ENCODE peak calls at places on chromosomes 1 and 21, in nine cellular contexts. One of them, this sample, is unnamed.

GRCh38 chr1:221699582-221700519 is 42.0 kb downstream of the DUSP10 start:
- DNase-seq in cardiac muscle cell: no peak
- DNase-seq in activated gamma-delta T cell treated with Interleukin-2 at 50 U/mL for 16 hours: no peak
- DNase-seq in NCI-H510A: no peak
- DNase-seq in right cardiac atrium: no peak
- DNase-seq in GM10248: no peak
- DNase-seq in activated CD8-positive, alpha-beta memory T cell treated with anti-CD3 and anti-CD28 coated beads, Interleukin-2, amount 50 U/mL, for 4 hours: no peak
- DNase-seq in IMR-90: peak
- DNase-seq in LNCaP clone FGC: no peak
- DNase-seq in this sample: no peak

GRCh38 chr21:23162213-23162946 is 2164.2 kb downstream of the NCAM2 start:
- DNase-seq in NCI-H510A: no peak
- DNase-seq in cardiac muscle cell: no peak
- DNase-seq in activated CD8-positive, alpha-beta memory T cell treated with anti-CD3 and anti-CD28 coated beads, Interleukin-2, amount 50 U/mL, for 4 hours: no peak
- DNase-seq in activated gamma-delta T cell treated with Interleukin-2 at 50 U/mL for 16 hours: no peak
- DNase-seq in right cardiac atrium: no peak
- DNase-seq in IMR-90: no peak
- DNase-seq in LNCaP clone FGC: no peak
- DNase-seq in GM10248: no peak
- DNase-seq in this sample: no peak

GRCh38 chr1:18962121-18962721 is 5.7 kb upstream of the IFFO2 start:
- DNase-seq in IMR-90: no peak
- DNase-seq in cardiac muscle cell: no peak
- DNase-seq in NCI-H510A: no peak
- DNase-seq in activated CD8-positive, alpha-beta memory T cell treated with anti-CD3 and anti-CD28 coated beads, Interleukin-2, amount 50 U/mL, for 4 hours: no peak
- DNase-seq in LNCaP clone FGC: no peak
- DNase-seq in GM10248: no peak
- DNase-seq in activated gamma-delta T cell treated with Interleukin-2 at 50 U/mL for 16 hours: no peak
- DNase-seq in right cardiac atrium: no peak
- DNase-seq in this sample: no peak

GRCh38 chr1:94541175-94542087 is at the start of gene F3:
- DNase-seq in right cardiac atrium: peak
- DNase-seq in NCI-H510A: peak
- DNase-seq in GM10248: peak
- DNase-seq in LNCaP clone FGC: no peak
- DNase-seq in cardiac muscle cell: peak
- DNase-seq in IMR-90: peak
- DNase-seq in activated gamma-delta T cell treated with Interleukin-2 at 50 U/mL for 16 hours: peak
- DNase-seq in activated CD8-positive, alpha-beta memory T cell treated with anti-CD3 and anti-CD28 coated beads, Interleukin-2, amount 50 U/mL, for 4 hours: peak
- DNase-seq in this sample: peak

GRCh38 chr1:77506771-77507170 is 175.7 kb downstream of the ZZZ3 start:
- DNase-seq in right cardiac atrium: no peak
- DNase-seq in IMR-90: no peak
- DNase-seq in LNCaP clone FGC: no peak
- DNase-seq in cardiac muscle cell: no peak
- DNase-seq in GM10248: no peak
- DNase-seq in activated CD8-positive, alpha-beta memory T cell treated with anti-CD3 and anti-CD28 coated beads, Interleukin-2, amount 50 U/mL, for 4 hours: no peak
- DNase-seq in NCI-H510A: no peak
- DNase-seq in activated gamma-delta T cell treated with Interleukin-2 at 50 U/mL for 16 hours: no peak
- DNase-seq in this sample: no peak

GRCh38 chr1:59383963-59384362 is 87.1 kb downstream of the FGGY start:
- DNase-seq in LNCaP clone FGC: no peak
- DNase-seq in GM10248: no peak
- DNase-seq in activated CD8-positive, alpha-beta memory T cell treated with anti-CD3 and anti-CD28 coated beads, Interleukin-2, amount 50 U/mL, for 4 hours: no peak
- DNase-seq in right cardiac atrium: no peak
- DNase-seq in cardiac muscle cell: no peak
- DNase-seq in NCI-H510A: no peak
- DNase-seq in IMR-90: no peak
- DNase-seq in activated gamma-delta T cell treated with Interleukin-2 at 50 U/mL for 16 hours: no peak
- DNase-seq in this sample: no peak

GRCh38 chr1:226444901-226445300 is 37.0 kb upstream of the PARP1 start:
- DNase-seq in activated CD8-positive, alpha-beta memory T cell treated with anti-CD3 and anti-CD28 coated beads, Interleukin-2, amount 50 U/mL, for 4 hours: peak
- DNase-seq in GM10248: peak
- DNase-seq in cardiac muscle cell: no peak
- DNase-seq in activated gamma-delta T cell treated with Interleukin-2 at 50 U/mL for 16 hours: peak
- DNase-seq in LNCaP clone FGC: no peak
- DNase-seq in NCI-H510A: no peak
- DNase-seq in IMR-90: no peak
- DNase-seq in right cardiac atrium: no peak
- DNase-seq in this sample: no peak

GRCh38 chr1:207958376-207959139 is 47.6 kb upstream of the CD34 start:
- DNase-seq in NCI-H510A: no peak
- DNase-seq in LNCaP clone FGC: no peak
- DNase-seq in IMR-90: no peak
- DNase-seq in cardiac muscle cell: no peak
- DNase-seq in activated CD8-positive, alpha-beta memory T cell treated with anti-CD3 and anti-CD28 coated beads, Interleukin-2, amount 50 U/mL, for 4 hours: no peak
- DNase-seq in right cardiac atrium: peak
- DNase-seq in GM10248: no peak
- DNase-seq in activated gamma-delta T cell treated with Interleukin-2 at 50 U/mL for 16 hours: no peak
- DNase-seq in this sample: no peak

GRCh38 chr21:40841524-40842196 is 5.3 kb downstream of the DSCAM start:
- DNase-seq in right cardiac atrium: peak
- DNase-seq in NCI-H510A: peak
- DNase-seq in GM10248: no peak
- DNase-seq in activated CD8-positive, alpha-beta memory T cell treated with anti-CD3 and anti-CD28 coated beads, Interleukin-2, amount 50 U/mL, for 4 hours: no peak
- DNase-seq in activated gamma-delta T cell treated with Interleukin-2 at 50 U/mL for 16 hours: no peak
- DNase-seq in IMR-90: no peak
- DNase-seq in cardiac muscle cell: peak
- DNase-seq in LNCaP clone FGC: peak
- DNase-seq in this sample: peak

This sample was measured in left ventricle myocardium inferior.